ENCODE peak calls at places on chromosome 1, in seven cellular contexts. One of them, this sample, is unnamed.

GRCh38 chr1:230399321-230400006 is 26.7 kb downstream of the PGBD5 start:
- DNase-seq in HT-29: no peak
- DNase-seq in KBM-7: no peak
- DNase-seq in stimulated activated CD4-positive, alpha-beta T cell treated with anti-CD3 and anti-CD28 coated beads, Interleukin-4, amount 100 ng/mL, for 1 hour: no peak
- DNase-seq in hepatocyte: no peak
- DNase-seq in IMR-90: peak
- DNase-seq in fibroblast of the aortic adventitia: no peak
- DNase-seq in this sample: no peak

GRCh38 chr1:47340227-47340626 is 6.6 kb downstream of the CMPK1 start:
- DNase-seq in HT-29: no peak
- DNase-seq in KBM-7: no peak
- DNase-seq in stimulated activated CD4-positive, alpha-beta T cell treated with anti-CD3 and anti-CD28 coated beads, Interleukin-4, amount 100 ng/mL, for 1 hour: no peak
- DNase-seq in hepatocyte: no peak
- DNase-seq in IMR-90: peak
- DNase-seq in fibroblast of the aortic adventitia: no peak
- DNase-seq in this sample: no peak

GRCh38 chr1:31318146-31318545 is 21.3 kb downstream of the ZCCHC17 start:
- DNase-seq in HT-29: no peak
- DNase-seq in KBM-7: no peak
- DNase-seq in stimulated activated CD4-positive, alpha-beta T cell treated with anti-CD3 and anti-CD28 coated beads, Interleukin-4, amount 100 ng/mL, for 1 hour: no peak
- DNase-seq in hepatocyte: no peak
- DNase-seq in IMR-90: no peak
- DNase-seq in fibroblast of the aortic adventitia: no peak
- DNase-seq in this sample: no peak

GRCh38 chr1:9892563-9893528 is 17.2 kb downstream of the CTNNBIP1 start:
- DNase-seq in HT-29: peak
- DNase-seq in KBM-7: peak
- DNase-seq in stimulated activated CD4-positive, alpha-beta T cell treated with anti-CD3 and anti-CD28 coated beads, Interleukin-4, amount 100 ng/mL, for 1 hour: no peak
- DNase-seq in hepatocyte: no peak
- DNase-seq in IMR-90: peak
- DNase-seq in fibroblast of the aortic adventitia: peak
- DNase-seq in this sample: no peak

GRCh38 chr1:110130989-110131388 is 18.7 kb downstream of the UBL4B start:
- DNase-seq in HT-29: no peak
- DNase-seq in KBM-7: no peak
- DNase-seq in stimulated activated CD4-positive, alpha-beta T cell treated with anti-CD3 and anti-CD28 coated beads, Interleukin-4, amount 100 ng/mL, for 1 hour: no peak
- DNase-seq in hepatocyte: no peak
- DNase-seq in IMR-90: no peak
- DNase-seq in fibroblast of the aortic adventitia: no peak
- DNase-seq in this sample: no peak

GRCh38 chr1:11893907-11894251 is 32.3 kb downstream of the KIAA2013 start:
- DNase-seq in HT-29: peak
- DNase-seq in KBM-7: peak
- DNase-seq in stimulated activated CD4-positive, alpha-beta T cell treated with anti-CD3 and anti-CD28 coated beads, Interleukin-4, amount 100 ng/mL, for 1 hour: peak
- DNase-seq in hepatocyte: peak
- DNase-seq in IMR-90: peak
- DNase-seq in fibroblast of the aortic adventitia: peak
- DNase-seq in this sample: peak

GRCh38 chr1:96416690-96417444 is 304.7 kb upstream of the PTBP2 start:
- DNase-seq in HT-29: no peak
- DNase-seq in KBM-7: no peak
- DNase-seq in stimulated activated CD4-positive, alpha-beta T cell treated with anti-CD3 and anti-CD28 coated beads, Interleukin-4, amount 100 ng/mL, for 1 hour: no peak
- DNase-seq in hepatocyte: no peak
- DNase-seq in IMR-90: peak
- DNase-seq in fibroblast of the aortic adventitia: peak
- DNase-seq in this sample: no peak

GRCh38 chr1:50423670-50424000 is 392 bp upstream of the DMRTA2 start:
- DNase-seq in HT-29: no peak
- DNase-seq in KBM-7: no peak
- DNase-seq in stimulated activated CD4-positive, alpha-beta T cell treated with anti-CD3 and anti-CD28 coated beads, Interleukin-4, amount 100 ng/mL, for 1 hour: no peak
- DNase-seq in hepatocyte: no peak
- DNase-seq in IMR-90: no peak
- DNase-seq in fibroblast of the aortic adventitia: no peak
- DNase-seq in this sample: no peak

GRCh38 chr1:71196685-71197084 is 115.8 kb upstream of the ZRANB2 start:
- DNase-seq in HT-29: peak
- DNase-seq in KBM-7: peak
- DNase-seq in stimulated activated CD4-positive, alpha-beta T cell treated with anti-CD3 and anti-CD28 coated beads, Interleukin-4, amount 100 ng/mL, for 1 hour: no peak
- DNase-seq in hepatocyte: peak
- DNase-seq in IMR-90: peak
- DNase-seq in fibroblast of the aortic adventitia: peak
- DNase-seq in this sample: no peak

GRCh38 chr1:192639607-192640368 is 3.8 kb downstream of the RGS13 start:
- DNase-seq in HT-29: peak
- DNase-seq in KBM-7: no peak
- DNase-seq in stimulated activated CD4-positive, alpha-beta T cell treated with anti-CD3 and anti-CD28 coated beads, Interleukin-4, amount 100 ng/mL, for 1 hour: no peak
- DNase-seq in hepatocyte: peak
- DNase-seq in IMR-90: peak
- DNase-seq in fibroblast of the aortic adventitia: peak
- DNase-seq in this sample: no peak

GRCh38 chr1:101288491-101288944 is 51.7 kb downstream of the S1PR1 start:
- DNase-seq in HT-29: peak
- DNase-seq in KBM-7: peak
- DNase-seq in stimulated activated CD4-positive, alpha-beta T cell treated with anti-CD3 and anti-CD28 coated beads, Interleukin-4, amount 100 ng/mL, for 1 hour: peak
- DNase-seq in hepatocyte: peak
- DNase-seq in IMR-90: peak
- DNase-seq in fibroblast of the aortic adventitia: peak
- DNase-seq in this sample: peak

GRCh38 chr1:12078938-12079861 is 16.1 kb downstream of the TNFRSF8 start:
- DNase-seq in HT-29: peak
- DNase-seq in KBM-7: peak
- DNase-seq in stimulated activated CD4-positive, alpha-beta T cell treated with anti-CD3 and anti-CD28 coated beads, Interleukin-4, amount 100 ng/mL, for 1 hour: peak
- DNase-seq in hepatocyte: peak
- DNase-seq in IMR-90: peak
- DNase-seq in fibroblast of the aortic adventitia: peak
- DNase-seq in this sample: peak

GRCh38 chr1:206083750-206084149 is 30.8 kb downstream of the RHEX start:
- DNase-seq in HT-29: no peak
- DNase-seq in KBM-7: no peak
- DNase-seq in stimulated activated CD4-positive, alpha-beta T cell treated with anti-CD3 and anti-CD28 coated beads, Interleukin-4, amount 100 ng/mL, for 1 hour: no peak
- DNase-seq in hepatocyte: no peak
- DNase-seq in IMR-90: no peak
- DNase-seq in fibroblast of the aortic adventitia: no peak
- DNase-seq in this sample: no peak

GRCh38 chr1:105652109-105652508 is 1404.4 kb upstream of the PRMT6 start:
- DNase-seq in HT-29: no peak
- DNase-seq in KBM-7: no peak
- DNase-seq in stimulated activated CD4-positive, alpha-beta T cell treated with anti-CD3 and anti-CD28 coated beads, Interleukin-4, amount 100 ng/mL, for 1 hour: no peak
- DNase-seq in hepatocyte: no peak
- DNase-seq in IMR-90: no peak
- DNase-seq in fibroblast of the aortic adventitia: no peak
- DNase-seq in this sample: no peak

GRCh38 chr1:6603851-6604558 is 1.3 kb upstream of the KLHL21 start:
- DNase-seq in HT-29: peak
- DNase-seq in KBM-7: no peak
- DNase-seq in stimulated activated CD4-positive, alpha-beta T cell treated with anti-CD3 and anti-CD28 coated beads, Interleukin-4, amount 100 ng/mL, for 1 hour: no peak
- DNase-seq in hepatocyte: peak
- DNase-seq in IMR-90: peak
- DNase-seq in fibroblast of the aortic adventitia: peak
- DNase-seq in this sample: no peak

GRCh38 chr1:168288311-168289052 is 7.8 kb downstream of the TBX19 start:
- DNase-seq in HT-29: no peak
- DNase-seq in KBM-7: no peak
- DNase-seq in stimulated activated CD4-positive, alpha-beta T cell treated with anti-CD3 and anti-CD28 coated beads, Interleukin-4, amount 100 ng/mL, for 1 hour: no peak
- DNase-seq in hepatocyte: no peak
- DNase-seq in IMR-90: peak
- DNase-seq in fibroblast of the aortic adventitia: peak
- DNase-seq in this sample: no peak

This sample was measured in colonic mucosa.